ENCODE peak calls at places on chromosomes 3 and 15, in six cellular contexts. One of them, this sample, is unnamed.

GRCh38 chr3:156010829-156011228 is 109.5 kb upstream of the KCNAB1 start:
- DNase-seq in GM23338: peak
- DNase-seq in AG08396: no peak
- DNase-seq in activated CD8-positive, alpha-beta T cell treated with anti-CD3 and anti-CD28 coated beads for 36 hours: peak
- DNase-seq in fibroblast of lung: no peak
- DNase-seq in fibroblast of mammary gland: peak
- DNase-seq in this sample: no peak

GRCh38 chr3:132284756-132285619 is 32.2 kb upstream of the ACP3 start:
- DNase-seq in GM23338: peak
- DNase-seq in AG08396: no peak
- DNase-seq in activated CD8-positive, alpha-beta T cell treated with anti-CD3 and anti-CD28 coated beads for 36 hours: no peak
- DNase-seq in fibroblast of lung: no peak
- DNase-seq in fibroblast of mammary gland: no peak
- DNase-seq in this sample: no peak

GRCh38 chr3:144524531-144524930 is 552.9 kb downstream of the DIPK2A start:
- DNase-seq in GM23338: no peak
- DNase-seq in AG08396: no peak
- DNase-seq in activated CD8-positive, alpha-beta T cell treated with anti-CD3 and anti-CD28 coated beads for 36 hours: no peak
- DNase-seq in fibroblast of lung: peak
- DNase-seq in fibroblast of mammary gland: peak
- DNase-seq in this sample: no peak

GRCh38 chr3:10553586-10554235 is 48.3 kb upstream of the ATP2B2 start:
- DNase-seq in GM23338: peak
- DNase-seq in AG08396: no peak
- DNase-seq in activated CD8-positive, alpha-beta T cell treated with anti-CD3 and anti-CD28 coated beads for 36 hours: no peak
- DNase-seq in fibroblast of lung: no peak
- DNase-seq in fibroblast of mammary gland: no peak
- DNase-seq in this sample: no peak

GRCh38 chr15:43545426-43545825 is 28.0 kb downstream of the MAP1A start:
- DNase-seq in GM23338: no peak
- DNase-seq in AG08396: no peak
- DNase-seq in activated CD8-positive, alpha-beta T cell treated with anti-CD3 and anti-CD28 coated beads for 36 hours: no peak
- DNase-seq in fibroblast of lung: no peak
- DNase-seq in fibroblast of mammary gland: no peak
- DNase-seq in this sample: no peak

GRCh38 chr3:113626513-113627371 is 69.7 kb downstream of the USF3 start:
- DNase-seq in GM23338: peak
- DNase-seq in AG08396: peak
- DNase-seq in activated CD8-positive, alpha-beta T cell treated with anti-CD3 and anti-CD28 coated beads for 36 hours: peak
- DNase-seq in fibroblast of lung: peak
- DNase-seq in fibroblast of mammary gland: peak
- DNase-seq in this sample: peak

GRCh38 chr3:103906808-103907207 is 1459.9 kb upstream of the ALCAM start:
- DNase-seq in GM23338: no peak
- DNase-seq in AG08396: no peak
- DNase-seq in activated CD8-positive, alpha-beta T cell treated with anti-CD3 and anti-CD28 coated beads for 36 hours: no peak
- DNase-seq in fibroblast of lung: no peak
- DNase-seq in fibroblast of mammary gland: no peak
- DNase-seq in this sample: no peak

GRCh38 chr3:146972726-146973125 is 367.6 kb upstream of the PLSCR5 start:
- DNase-seq in GM23338: no peak
- DNase-seq in AG08396: peak
- DNase-seq in activated CD8-positive, alpha-beta T cell treated with anti-CD3 and anti-CD28 coated beads for 36 hours: no peak
- DNase-seq in fibroblast of lung: no peak
- DNase-seq in fibroblast of mammary gland: peak
- DNase-seq in this sample: no peak